ENCODE peak calls at places on chromosomes 4 and X, in nine cellular contexts. L is K562, V is transverse colon, J is NB4, P is lower leg skin, B is H1, W is breast epithelium, F is ovary, U is A549. E is an unnamed sample.

GRCh38 chr4:38857354-38858096 is 908 bp upstream of the TLR6 start:
- DNase-seq in W (peak), L (peak), U (peak), F (peak), J (peak), B (no peak), V (peak), P (peak), E (peak)

GRCh38 chr4:174318829-174319764 is 35.4 kb downstream of the CEP44 start:
- DNase-seq in W (no peak), F (no peak), L (peak), P (no peak), J (peak), V (no peak), U (no peak), B (no peak), E (no peak)

GRCh38 chrX:40552768-40553167 is 28.0 kb upstream of the ATP6AP2 start:
- DNase-seq in L (no peak), B (no peak), P (no peak), U (peak), W (no peak), V (no peak), J (peak), F (no peak), E (no peak)

GRCh38 chr4:82469776-82470345 is 39.5 kb downstream of the ENOPH1 start:
- DNase-seq in B (no peak), W (no peak), L (no peak), P (no peak), J (peak), U (no peak), V (no peak), F (peak), E (peak)

GRCh38 chrX:65534450-65535292 is at the start of gene LAS1L:
- DNase-seq in L (peak), P (peak), V (peak), B (peak), U (peak), F (peak), J (peak), W (peak), E (peak)

GRCh38 chrX:13906103-13906502 is 89.2 kb upstream of the GPM6B start:
- DNase-seq in F (no peak), J (no peak), V (no peak), W (no peak), P (no peak), L (no peak), B (no peak), U (no peak), E (no peak)

GRCh38 chr4:30726090-30726668 is 6.0 kb downstream of the PCDH7 start:
- DNase-seq in L (no peak), U (no peak), J (no peak), W (no peak), P (no peak), B (no peak), V (no peak), F (no peak), E (no peak)

GRCh38 chrX:150898343-150899190 is at the start of gene CD99L2:
- DNase-seq in W (peak), U (peak), F (peak), V (peak), P (peak), J (peak), L (peak), B (peak), E (peak)

GRCh38 chr4:15882675-15883086 is 55.9 kb downstream of the FGFBP1 start:
- DNase-seq in L (peak), U (peak), P (no peak), B (peak), J (peak), W (no peak), V (peak), F (peak), E (peak)

GRCh38 chrX:40908857-40909475 is 173.6 kb upstream of the MED14 start:
- DNase-seq in U (peak), J (no peak), L (no peak), V (no peak), B (no peak), P (no peak), F (no peak), W (no peak), E (no peak)

GRCh38 chrX:44060221-44060620 is 87.0 kb upstream of the NDP start:
- DNase-seq in V (no peak), P (no peak), J (peak), W (no peak), L (no peak), U (no peak), F (no peak), B (no peak), E (no peak)

GRCh38 chr4:145414224-145414623 is 67.4 kb upstream of the SMAD1 start:
- DNase-seq in W (no peak), B (no peak), F (no peak), P (no peak), V (no peak), L (no peak), U (no peak), J (no peak), E (no peak)

GRCh38 chr4:156782491-156782890 is 189.1 kb downstream of the PDGFC start:
- DNase-seq in L (no peak), W (no peak), J (no peak), U (no peak), P (no peak), V (no peak), B (no peak), F (no peak), E (no peak)

GRCh38 chr4:42610941-42611340 is 46.0 kb downstream of the ATP8A1 start:
- DNase-seq in L (no peak), B (no peak), V (no peak), U (no peak), F (no peak), J (no peak), P (no peak), W (no peak), E (no peak)
- TF ChIP-seq POLR2A in L (no peak), B (no peak), V (no peak), U (no peak), F (no peak), J (no peak), P (no peak), W (no peak), E (no peak)

GRCh38 chrX:103585421-103586313 is at the start of gene TCEAL4:
- DNase-seq in U (peak), B (peak), F (peak), W (peak), J (no peak), L (no peak), V (peak), P (peak), E (peak)
- TF ChIP-seq POLR2A in U (peak), B (peak), F (peak), W (no peak), J (no peak), L (no peak), V (peak), P (no peak), E (peak)

GRCh38 chrX:39298821-39299220 is 497.6 kb downstream of the MID1IP1 start:
- DNase-seq in L (no peak), B (no peak), U (no peak), P (no peak), J (no peak), F (no peak), V (no peak), W (no peak), E (no peak)

GRCh38 chrX:39296472-39296871 is 495.2 kb downstream of the MID1IP1 start:
- DNase-seq in B (no peak), P (no peak), F (no peak), J (no peak), V (no peak), W (no peak), U (no peak), L (no peak), E (no peak)

GRCh38 chrX:39289827-39290226 is 488.6 kb downstream of the MID1IP1 start:
- DNase-seq in J (no peak), V (no peak), W (no peak), B (no peak), F (no peak), L (no peak), P (no peak), U (no peak), E (no peak)

GRCh38 chrX:39293203-39293602 is 491.9 kb downstream of the MID1IP1 start:
- DNase-seq in F (no peak), P (no peak), B (no peak), V (no peak), L (no peak), W (no peak), U (no peak), J (no peak), E (no peak)
- TF ChIP-seq POLR2A in F (no peak), P (no peak), B (no peak), V (no peak), L (no peak), W (no peak), U (no peak), J (no peak), E (no peak)

DNA sequence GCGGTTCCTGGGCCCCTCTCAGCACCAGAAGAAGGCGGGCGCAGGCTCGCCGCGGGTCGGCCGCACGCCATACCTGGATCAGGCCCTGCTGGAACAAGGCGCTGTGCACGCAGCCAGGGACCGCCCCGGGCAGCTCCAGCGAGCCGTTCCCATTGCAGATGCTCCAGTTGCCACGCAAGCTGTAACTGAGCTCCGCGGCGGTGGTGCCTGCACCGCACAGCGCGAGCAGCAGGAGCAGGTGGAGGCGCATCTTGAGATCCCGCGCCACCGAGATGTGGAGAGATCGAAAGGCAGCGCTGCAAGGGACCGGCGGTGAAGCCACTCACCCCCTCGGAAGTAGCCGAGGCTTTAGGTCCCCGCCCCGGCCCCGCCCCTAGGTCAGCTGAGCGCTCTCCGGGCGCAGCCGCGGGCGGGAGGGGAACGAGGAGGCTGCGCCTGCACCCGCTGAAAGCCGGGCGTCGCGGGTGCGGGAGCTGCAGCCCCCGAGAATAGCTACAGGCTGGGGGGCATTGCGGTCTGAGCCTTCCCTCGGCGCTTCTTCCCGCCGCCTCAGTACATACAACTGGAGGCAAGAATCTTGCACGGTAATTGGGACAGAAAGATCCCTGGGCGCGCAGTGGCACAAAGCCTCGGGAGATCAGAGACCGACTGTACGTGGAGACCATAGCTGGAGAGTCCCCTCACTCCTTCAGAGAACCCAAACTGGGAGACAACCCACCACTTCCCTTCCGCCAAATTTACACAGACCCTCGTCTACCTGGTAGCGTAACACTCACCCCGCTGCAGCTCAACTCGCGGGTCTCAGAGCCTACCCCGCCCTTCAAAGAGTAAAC is at the start of gene MANBA:
- DNase-seq in P (peak), B (peak), W (peak), U (peak), F (peak), J (peak), L (peak), V (peak), E (peak)
- TF ChIP-seq POLR2A in P (no peak), B (peak), W (no peak), U (peak), F (no peak), J (peak), L (peak), V (peak), E (peak)

DNA sequence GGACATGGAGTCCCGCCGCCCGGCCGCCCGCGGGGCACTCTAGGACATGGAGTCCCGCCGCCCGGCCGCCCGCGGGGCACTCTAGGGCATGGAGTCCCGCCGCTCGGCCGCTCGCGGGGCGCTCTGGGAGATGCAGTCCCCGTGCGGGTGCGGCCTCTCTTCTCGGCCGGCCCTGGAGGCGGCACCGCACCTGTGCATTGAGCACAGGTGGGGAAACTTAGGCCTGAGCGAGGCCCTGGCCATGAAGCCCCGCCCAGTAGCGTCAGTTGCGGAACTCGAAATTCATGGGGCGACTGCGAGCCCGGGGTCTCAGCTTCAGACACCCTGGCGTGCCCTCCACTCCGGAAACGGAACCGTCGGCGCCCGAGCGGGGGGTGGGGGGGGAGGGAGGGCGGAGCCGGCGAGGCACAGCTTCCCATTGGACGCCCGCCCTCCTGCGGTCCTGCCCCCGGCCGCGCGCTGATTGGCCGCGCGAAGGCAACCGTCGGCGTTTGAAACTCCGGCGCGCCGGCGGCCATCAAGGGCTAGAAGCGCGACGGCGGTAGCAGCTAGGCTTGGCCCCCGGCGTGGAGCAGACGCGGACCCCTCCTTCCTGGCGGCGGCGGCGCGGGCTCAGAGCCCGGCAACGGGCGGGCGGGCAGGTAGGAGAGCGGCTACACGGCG is at the start of the genes TACC3 and TMEM129:
- DNase-seq in F (peak), P (peak), V (peak), J (peak), B (peak), L (peak), U (peak), W (peak), E (peak)
- TF ChIP-seq POLR2A in F (peak), P (no peak), V (peak), J (peak), B (no peak), L (peak), U (peak), W (no peak), E (peak)

DNA sequence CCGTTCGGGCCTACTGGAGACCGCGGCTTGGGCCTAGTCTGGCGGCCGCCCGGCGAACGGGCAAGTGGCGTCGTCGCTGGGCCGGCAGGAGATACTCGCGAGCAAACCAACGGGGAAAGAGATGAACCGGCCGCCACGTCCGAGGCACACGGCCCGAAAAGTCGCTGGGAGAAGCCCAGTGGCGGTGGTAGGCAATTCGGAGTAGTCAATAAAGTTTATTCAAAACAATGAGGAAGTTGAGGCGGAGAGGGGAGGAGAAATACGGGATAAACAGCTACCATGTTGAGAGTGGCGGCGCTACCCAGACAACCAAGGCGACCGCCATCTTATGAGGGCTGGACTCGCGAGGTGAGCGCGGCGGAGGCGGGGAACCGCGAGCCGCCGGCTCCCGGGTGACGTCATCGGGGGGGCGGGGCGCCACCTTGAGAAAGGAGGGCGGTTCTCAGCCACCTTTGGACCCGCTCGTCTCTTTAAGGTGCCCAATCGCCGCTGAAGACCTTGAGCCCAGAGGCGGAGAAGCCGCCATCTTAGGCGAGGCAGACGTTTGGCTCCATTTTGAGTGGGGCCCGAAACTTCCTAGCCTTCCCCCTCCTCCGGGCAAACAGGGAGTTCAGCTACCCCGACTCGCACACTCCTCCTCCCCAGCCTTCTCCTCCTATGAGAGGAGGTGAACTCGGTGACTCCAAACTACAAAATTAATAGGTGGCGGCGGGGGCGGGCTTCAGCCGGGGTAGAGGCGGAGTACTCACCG is at the start of gene PHF8:
- DNase-seq in L (peak), U (peak), V (peak), J (peak), F (peak), W (peak), P (peak), B (peak), E (peak)
- TF ChIP-seq POLR2A in L (peak), U (peak), V (peak), J (peak), F (peak), W (no peak), P (no peak), B (peak), E (no peak)

DNA sequence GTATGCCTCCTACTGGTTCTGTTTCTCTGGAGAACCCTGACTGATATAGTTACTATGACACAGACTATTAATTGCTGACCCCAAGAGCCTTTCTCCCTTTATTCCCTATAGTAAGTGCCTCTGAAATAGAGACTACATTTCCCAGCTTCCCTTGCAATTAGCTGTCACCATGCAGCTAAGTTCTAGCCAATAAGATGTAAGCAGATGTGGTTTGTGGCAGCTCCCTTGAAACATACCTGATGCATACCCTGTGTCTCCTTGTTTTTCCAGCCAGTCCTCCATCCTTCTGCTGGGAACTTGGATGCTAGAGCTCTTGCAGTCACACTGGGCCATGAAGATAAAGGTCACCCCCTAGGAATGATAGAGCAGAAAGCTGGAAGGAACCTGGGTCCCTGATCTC is 9.7 kb upstream of the TMEM165 start:
- DNase-seq in L (peak), J (peak), B (no peak), P (no peak), U (no peak), V (no peak), W (no peak), F (no peak), E (no peak)
- TF ChIP-seq POLR2A in L (no peak), J (no peak), B (no peak), P (no peak), U (no peak), V (no peak), W (no peak), F (no peak), E (no peak)

GRCh38 chr4:856468-856901 is 30.6 kb upstream of the CPLX1 start:
- DNase-seq in V (no peak), U (no peak), B (no peak), W (no peak), J (peak), P (no peak), F (no peak), L (no peak), E (no peak)

GRCh38 chr4:850323-850945 is 24.5 kb upstream of the CPLX1 start:
- DNase-seq in P (no peak), V (no peak), J (no peak), L (no peak), U (no peak), B (no peak), F (no peak), W (no peak), E (no peak)

GRCh38 chr4:854356-854755 is 28.4 kb upstream of the CPLX1 start:
- DNase-seq in P (no peak), W (no peak), U (no peak), V (no peak), B (no peak), F (no peak), J (no peak), L (no peak), E (no peak)

GRCh38 chr4:851701-852430 is 25.9 kb upstream of the CPLX1 start:
- DNase-seq in L (no peak), B (no peak), F (no peak), V (no peak), W (no peak), P (no peak), U (no peak), J (no peak), E (no peak)

GRCh38 chr4:853416-853781 is 27.5 kb upstream of the CPLX1 start:
- DNase-seq in V (no peak), W (no peak), P (no peak), L (no peak), J (no peak), B (no peak), F (no peak), U (no peak), E (no peak)
- TF ChIP-seq POLR2A in V (no peak), W (no peak), P (no peak), L (no peak), J (no peak), B (no peak), F (no peak), U (no peak), E (no peak)

DNA sequence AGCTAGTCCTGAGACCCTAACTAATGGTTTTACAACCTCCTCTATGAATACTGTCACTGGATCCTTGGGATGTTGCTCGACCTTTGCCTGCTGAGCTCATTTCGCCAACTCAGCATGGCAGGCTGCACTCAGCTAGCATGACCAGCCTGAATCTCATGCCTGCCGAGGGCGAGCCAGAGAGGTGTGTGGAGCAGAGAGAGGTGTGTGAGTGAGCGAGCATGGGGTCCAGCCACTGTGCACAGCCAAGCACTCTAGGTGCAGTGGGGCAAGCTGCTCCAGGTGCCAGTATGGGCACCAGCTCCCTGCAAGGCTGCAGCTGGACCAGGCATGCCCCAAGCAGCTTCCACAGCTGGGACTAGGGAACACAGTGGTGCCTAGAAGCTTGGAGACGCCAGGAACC is 410.9 kb downstream of the PCDH10 start:
- DNase-seq in W (no peak), F (no peak), V (no peak), J (no peak), U (no peak), L (no peak), P (no peak), B (no peak), E (no peak)
- TF ChIP-seq POLR2A in W (no peak), F (no peak), V (no peak), J (no peak), U (no peak), L (no peak), P (no peak), B (no peak), E (no peak)

E was measured in H54.